ENCODE peak calls at places on chromosome 14, in seven cellular contexts. P is left lung, Q is heart right ventricle, G is mucosa of descending colon, H is AG04450, S is neural progenitor cell, A is choroid plexus epithelial cell. D is an unnamed sample.

GRCh38 chr14:103562135-103562384 is 397 bp downstream of the BAG5 start:
- DNase-seq in P (no peak), Q (peak; percentile 57), G (no peak), H (no peak), S (no peak), A (peak; percentile 36), D (no peak)

GRCh38 chr14:75003250-75004027 is 718 bp downstream of the EIF2B2 start:
- DNase-seq in P (no peak), Q (no peak), G (no peak), H (no peak), S (peak; percentile 19), A (no peak), D (no peak)

GRCh38 chr14:75344396-75344795 is 65.8 kb downstream of the FOS start:
- DNase-seq in P (no peak), Q (no peak), G (no peak), H (no peak), S (no peak), A (no peak), D (no peak)

GRCh38 chr14:74945852-74946658 is 9.3 kb downstream of the PGF start:
- DNase-seq in P (peak; percentile 76), Q (peak; percentile 76), G (peak; percentile 71), H (no peak), S (peak; percentile 86), A (peak; percentile 76), D (peak; percentile 56)

GRCh38 chr14:60651936-60652673 is 2.8 kb upstream of the SIX1 start:
- DNase-seq in P (no peak), Q (no peak), G (no peak), H (no peak), S (peak; percentile 60), A (no peak), D (no peak)

GRCh38 chr14:99410019-99410418 is 70.6 kb downstream of the SETD3 start:
- DNase-seq in P (no peak), Q (no peak), G (no peak), H (no peak), S (no peak), A (no peak), D (no peak)

GRCh38 chr14:77584809-77585208 is 31.6 kb downstream of the SPTLC2 start:
- DNase-seq in P (no peak), Q (no peak), G (no peak), H (no peak), S (no peak), A (no peak), D (no peak)

GRCh38 chr14:51248041-51248987 is 8.3 kb downstream of the TMX1 start:
- DNase-seq in P (no peak), Q (no peak), G (no peak), H (no peak), S (no peak), A (no peak), D (no peak)

GRCh38 chr14:81268016-81268416 is 47.3 kb upstream of the GTF2A1 start:
- DNase-seq in P (no peak), Q (no peak), G (no peak), H (no peak), S (no peak), A (peak; percentile 11), D (no peak)

GRCh38 chr14:75561013-75561432 is 17.4 kb upstream of the FLVCR2 start:
- DNase-seq in P (peak; percentile 83), Q (peak; percentile 56), G (peak; percentile 70), H (no peak), S (peak; percentile 88), A (peak; percentile 90), D (peak; percentile 87)

GRCh38 chr14:32588448-32589320 is 259.6 kb downstream of the AKAP6 start:
- DNase-seq in P (no peak), Q (no peak), G (no peak), H (no peak), S (peak; percentile 65), A (peak; percentile 82), D (no peak)

GRCh38 chr14:53953002-53953827 is 3.4 kb downstream of the BMP4 start:
- DNase-seq in P (peak; percentile 87), Q (peak; percentile 88), G (peak; percentile 81), H (peak; percentile 32), S (peak; percentile 93), A (peak; percentile 52), D (peak; percentile 72)

GRCh38 chr14:91374897-91375747 is 42.5 kb downstream of the CCDC88C start:
- DNase-seq in P (no peak), Q (no peak), G (peak; percentile 63), H (no peak), S (peak; percentile 87), A (no peak), D (no peak)

GRCh38 chr14:99574099-99574880 is 29.7 kb downstream of the CCDC85C start:
- DNase-seq in P (peak; percentile 67), Q (peak; percentile 47), G (no peak), H (peak; percentile 30), S (peak; percentile 74), A (peak; percentile 79), D (no peak)

GRCh38 chr14:75711134-75711795 is 50.2 kb downstream of the TTLL5 start:
- DNase-seq in P (no peak), Q (no peak), G (no peak), H (peak; percentile 37), S (peak; percentile 59), A (peak; percentile 85), D (no peak)

GRCh38 chr14:80003138-80003537 is 208.2 kb downstream of the DIO2 start:
- DNase-seq in P (no peak), Q (no peak), G (no peak), H (peak; percentile 33), S (no peak), A (no peak), D (no peak)

GRCh38 chr14:103232338-103232808 is 101.7 kb upstream of the EIF5 start:
- DNase-seq in P (no peak), Q (no peak), G (peak; percentile 65), H (no peak), S (peak; percentile 38), A (no peak), D (no peak)

GRCh38 chr14:42927313-42927712 is 1320.6 kb downstream of the LRFN5 start:
- DNase-seq in P (no peak), Q (no peak), G (no peak), H (no peak), S (no peak), A (peak; percentile 3), D (no peak)

GRCh38 chr14:73269729-73270651 is 32.7 kb downstream of the PAPLN start:
- DNase-seq in P (peak; percentile 55), Q (peak; percentile 67), G (peak; percentile 59), H (no peak), S (peak; percentile 53), A (peak; percentile 54), D (no peak)
- H3K4me3 ChIP-seq in P (peak overlapping the region; percentile 31), Q (peak overlapping the region; percentile 57), G (no peak overlapping the region), H (peak overlapping the region; percentile 44), S (peak overlapping the region; percentile 38), A (no peak overlapping the region), D (peak overlapping the region; percentile 69)

DNA sequence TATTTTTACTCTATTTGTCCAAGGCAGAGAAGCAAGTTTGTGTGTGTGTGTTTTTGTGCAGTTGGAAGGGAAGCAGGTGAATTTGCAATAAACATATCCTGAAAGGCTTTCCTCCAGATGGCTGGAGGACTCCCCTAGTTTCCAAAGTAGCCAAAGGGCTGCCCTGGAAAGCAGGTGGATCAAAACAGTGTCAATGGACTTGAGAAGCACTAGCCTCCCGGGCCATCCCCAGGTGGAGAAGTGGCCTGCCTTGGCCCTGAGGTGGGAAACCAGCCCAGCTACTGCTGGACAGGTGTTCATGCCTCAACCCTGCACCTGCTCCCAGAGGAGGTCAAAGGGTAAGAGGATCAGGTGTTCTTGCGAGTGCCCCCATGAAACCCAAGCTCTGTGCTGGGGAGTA is 1046.9 kb downstream of the VRK1 start:
- DNase-seq in P (no peak), Q (no peak), G (no peak), H (no peak), S (no peak), A (no peak), D (no peak)
- TF ChIP-seq CTCF in P (no peak), Q (no peak), G (no peak), H (no peak), S (no peak), A (no peak), D (no peak)

DNA sequence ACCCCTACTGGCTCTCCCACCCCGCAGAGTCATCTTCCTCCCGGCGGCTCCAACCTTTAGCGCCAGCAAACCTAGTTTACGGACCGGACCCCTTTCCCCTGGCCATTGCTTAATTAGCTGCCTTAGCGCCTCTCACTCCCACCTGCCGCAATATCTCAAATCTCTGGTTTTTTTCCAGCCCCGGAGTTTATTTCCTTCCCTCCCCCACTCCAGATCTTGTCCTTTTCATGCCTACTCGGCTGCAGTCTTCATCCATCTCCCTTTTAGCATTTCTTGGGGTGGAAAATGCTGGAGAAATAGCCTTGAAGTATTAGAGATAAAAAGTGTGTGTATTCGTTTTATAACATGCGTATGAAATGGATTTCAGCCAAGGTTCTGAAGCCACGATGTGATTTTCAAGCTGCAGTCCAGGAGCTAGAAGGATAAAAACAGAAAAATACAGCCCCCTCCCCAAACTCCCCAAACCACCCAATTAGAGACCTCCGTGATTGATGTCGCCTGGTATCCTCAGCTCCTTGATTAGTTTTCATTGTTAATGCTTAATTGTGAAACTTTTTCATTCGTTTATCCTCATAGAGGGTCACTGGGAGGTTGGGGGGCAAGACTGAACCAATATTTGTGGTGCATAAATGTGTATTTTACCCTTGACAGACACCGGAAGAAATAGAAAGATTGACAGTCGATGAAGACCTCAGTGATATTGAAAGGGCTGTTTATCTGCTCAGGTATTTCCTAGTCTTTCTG is 1.5 kb downstream of the PPP4R4 start:
- DNase-seq in P (no peak), Q (no peak), G (no peak), H (no peak), S (no peak), A (no peak), D (no peak)
- H3K4me3 ChIP-seq in P (peak overlapping the region; percentile 61), Q (peak overlapping the region; percentile 76), G (no peak overlapping the region), H (peak overlapping the region; percentile 53), S (peak overlapping the region; percentile 97), A (no peak overlapping the region), D (peak overlapping the region; percentile 85)

DNA sequence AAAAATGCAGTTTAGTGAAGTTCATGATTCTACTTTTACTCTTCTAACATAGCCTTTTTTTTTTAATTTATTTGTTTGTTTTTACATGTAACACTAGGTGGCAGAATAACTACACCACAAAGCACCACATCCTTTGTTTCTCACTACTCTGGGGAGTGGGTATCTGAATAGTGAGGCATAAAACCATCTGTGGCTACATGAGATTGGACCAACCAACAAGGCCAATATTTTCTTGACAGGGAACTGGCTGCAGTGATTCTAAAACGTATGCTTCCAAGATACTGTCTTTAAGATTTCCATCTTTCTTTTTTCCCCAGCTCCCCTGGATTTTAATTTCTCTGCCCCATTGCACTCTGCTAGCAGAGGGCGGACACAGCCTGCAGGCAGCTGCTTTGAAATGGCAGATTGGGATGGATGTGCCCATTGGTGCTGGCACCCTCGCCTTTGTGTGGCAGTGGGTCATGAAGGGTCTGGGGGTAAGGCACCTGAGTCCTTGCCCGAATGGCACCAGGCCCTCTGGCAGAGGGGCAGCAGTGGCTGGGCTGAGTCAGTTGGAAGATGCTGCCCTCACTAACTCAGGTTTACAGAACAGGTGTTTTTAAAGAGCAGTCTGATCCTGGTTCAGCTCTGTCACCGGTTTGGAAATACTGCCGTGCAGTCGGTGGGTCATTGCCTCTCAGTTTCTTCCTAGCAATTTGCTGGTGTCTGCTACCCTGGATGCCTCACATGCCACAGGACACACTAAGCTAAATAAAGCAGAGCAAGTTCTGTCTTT is 429.1 kb downstream of the RAD51B start:
- DNase-seq in P (peak; percentile 38), Q (peak; percentile 23), G (peak; percentile 58), H (no peak), S (peak; percentile 77), A (peak; percentile 88), D (no peak)
- TF ChIP-seq CTCF in P (peak; percentile 42), Q (peak; percentile 61), G (peak; percentile 24), H (peak; percentile 60), S (peak; percentile 79), A (peak; percentile 57), D (peak; percentile 75)

D was measured in breast epithelium.